ENCODE peak calls at places on chromosomes 1 and 21, in four cellular contexts. R is HepG2, P is SK-N-SH, H is GM12878. D is an unnamed sample.

GRCh38 chr1:183646780-183647179 is 6.3 kb downstream of the APOBEC4 start:
- DNase-seq in R (no peak), P (no peak), H (no peak), D (no peak)

GRCh38 chr1:161691846-161692245 is 15.2 kb upstream of the FCRLA start:
- DNase-seq in R (no peak), P (no peak), H (no peak), D (no peak)

GRCh38 chr1:93565496-93566221 is 116.0 kb downstream of the BCAR3 start:
- DNase-seq in R (no peak), P (no peak), H (no peak), D (no peak)

GRCh38 chr1:243341074-243341473 is 85.2 kb downstream of the SDCCAG8 start:
- DNase-seq in R (no peak), P (no peak), H (no peak), D (no peak)

GRCh38 chr1:206703647-206704046 is 18.9 kb downstream of the MAPKAPK2 start:
- DNase-seq in R (no peak), P (no peak), H (peak), D (no peak)

GRCh38 chr1:64059556-64059955 is 143.9 kb upstream of the UBE2U start:
- DNase-seq in R (no peak), P (no peak), H (no peak), D (no peak)

GRCh38 chr1:233794863-233795262 is 109.6 kb upstream of the SLC35F3 start:
- DNase-seq in R (no peak), P (no peak), H (no peak), D (no peak)

GRCh38 chr1:103461171-103462105 is 64.1 kb upstream of the RNPC3 start:
- DNase-seq in R (no peak), P (peak), H (no peak), D (peak)

GRCh38 chr1:207745839-207746767 is 5.8 kb upstream of the CD46 start:
- DNase-seq in R (no peak), P (no peak), H (no peak), D (peak)

GRCh38 chr1:171357179-171357578 is 43.2 kb downstream of the FMO4 start:
- DNase-seq in R (no peak), P (no peak), H (no peak), D (no peak)

GRCh38 chr1:219159946-219160645 is 13.6 kb upstream of the LYPLAL1 start:
- DNase-seq in R (no peak), P (no peak), H (no peak), D (peak)

GRCh38 chr1:150365945-150366344 is 2.0 kb downstream of the RPRD2 start:
- DNase-seq in R (no peak), P (peak), H (no peak), D (no peak)

GRCh38 chr21:46189213-46189958 is 5.1 kb upstream of the SPATC1L start:
- DNase-seq in R (no peak), P (peak), H (no peak), D (peak)

GRCh38 chr1:17140279-17140678 is 21.0 kb upstream of the PADI2 start:
- DNase-seq in R (no peak), P (no peak), H (no peak), D (no peak)

DNA sequence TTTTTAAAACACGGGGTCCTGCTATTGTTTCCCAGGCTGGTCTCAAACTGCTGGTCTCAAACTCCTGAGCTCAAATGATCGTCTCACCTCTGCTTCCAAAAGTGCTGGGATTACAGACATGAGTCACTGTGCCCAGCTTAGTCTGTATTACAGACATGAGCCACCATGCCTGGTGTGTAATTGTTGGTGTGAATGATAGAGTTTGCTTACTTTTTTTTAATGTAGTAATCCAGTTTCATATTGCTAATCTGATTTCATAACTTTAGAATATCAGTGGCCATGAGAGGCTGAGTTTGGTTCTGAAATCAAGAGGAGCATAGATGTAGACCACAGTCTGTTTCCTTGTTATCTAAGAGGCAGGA is 3.4 kb downstream of the EPB41 start:
- DNase-seq in R (no peak), P (no peak), H (no peak), D (no peak)
- TF ChIP-seq MXI1 in R (no peak), P (no peak), H (no peak), D (no peak)

GRCh38 chr1:3505161-3505560 is 50.7 kb downstream of the ARHGEF16 start:
- DNase-seq in R (no peak), P (no peak), H (no peak), D (no peak)

GRCh38 chr1:3506041-3506440 is 51.6 kb downstream of the ARHGEF16 start:
- DNase-seq in R (no peak), P (no peak), H (no peak), D (no peak)

GRCh38 chr1:3503525-3503886 is 49.0 kb downstream of the ARHGEF16 start:
- DNase-seq in R (no peak), P (peak), H (no peak), D (no peak)

GRCh38 chr1:3504151-3504822 is 49.8 kb downstream of the ARHGEF16 start:
- DNase-seq in R (no peak), P (no peak), H (no peak), D (no peak)

DNA sequence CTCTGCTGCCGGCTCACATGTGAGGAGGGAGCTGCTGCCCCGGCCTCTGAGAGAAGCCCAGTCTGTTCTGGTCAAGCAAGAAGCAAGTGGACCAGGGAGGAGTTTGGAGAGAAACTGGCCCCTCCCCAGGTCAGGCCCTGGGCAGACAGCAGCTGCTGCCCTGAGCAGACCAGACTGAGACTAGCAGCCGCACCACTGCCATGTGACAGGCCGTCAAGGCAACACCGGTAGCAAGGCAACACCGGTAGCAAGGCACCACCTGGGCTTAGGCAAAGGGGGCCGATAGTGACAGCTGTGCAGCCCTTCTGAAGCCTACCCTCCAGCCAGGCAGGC is 50.3 kb downstream of the ARHGEF16 start:
- DNase-seq in R (no peak), P (no peak), H (no peak), D (no peak)
- TF ChIP-seq GABPA in R (no peak), P (no peak), H (no peak), D (no peak)

GRCh38 chr1:212450331-212450881 is 17.7 kb downstream of the NENF start:
- DNase-seq in R (no peak), P (peak), H (no peak), D (no peak)
- TF ChIP-seq MXI1 in R (no peak), P (peak), H (no peak), D (no peak)

DNA sequence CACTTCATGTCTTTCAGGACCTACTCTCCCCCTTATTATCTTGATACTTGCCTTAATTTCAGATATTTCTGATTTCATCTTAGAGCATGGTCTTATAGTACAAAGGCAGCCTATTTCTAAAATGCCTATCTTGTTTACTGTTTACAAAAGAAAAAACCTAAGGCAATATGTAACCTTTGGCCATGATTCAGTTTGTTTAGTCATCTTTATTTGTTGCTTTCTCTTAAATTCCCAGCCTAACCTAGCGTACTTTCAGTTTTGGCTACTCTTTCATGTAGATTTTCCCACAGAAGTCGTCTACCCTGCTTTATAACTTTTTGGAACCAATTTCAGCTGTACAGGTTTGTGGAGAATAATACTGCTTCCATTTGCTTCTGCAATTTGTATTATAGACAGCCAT is 81.8 kb downstream of the KIF1B start:
- DNase-seq in R (no peak), P (no peak), H (no peak), D (no peak)
- TF ChIP-seq GABPA in R (no peak), P (no peak), H (no peak), D (no peak)

GRCh38 chr21:44929242-44929798 is 8.6 kb upstream of the ITGB2 start:
- DNase-seq in R (no peak), P (no peak), H (no peak), D (no peak)

GRCh38 chr21:44929799-44930542 is 9.3 kb upstream of the ITGB2 start:
- DNase-seq in R (no peak), P (no peak), H (no peak), D (no peak)

GRCh38 chr21:44931137-44931500 is 8.7 kb upstream of the SLX9 start:
- DNase-seq in R (no peak), P (peak), H (no peak), D (no peak)

GRCh38 chr21:44931501-44932365 is 8.1 kb upstream of the SLX9 start:
- DNase-seq in R (no peak), P (no peak), H (no peak), D (no peak)

DNA sequence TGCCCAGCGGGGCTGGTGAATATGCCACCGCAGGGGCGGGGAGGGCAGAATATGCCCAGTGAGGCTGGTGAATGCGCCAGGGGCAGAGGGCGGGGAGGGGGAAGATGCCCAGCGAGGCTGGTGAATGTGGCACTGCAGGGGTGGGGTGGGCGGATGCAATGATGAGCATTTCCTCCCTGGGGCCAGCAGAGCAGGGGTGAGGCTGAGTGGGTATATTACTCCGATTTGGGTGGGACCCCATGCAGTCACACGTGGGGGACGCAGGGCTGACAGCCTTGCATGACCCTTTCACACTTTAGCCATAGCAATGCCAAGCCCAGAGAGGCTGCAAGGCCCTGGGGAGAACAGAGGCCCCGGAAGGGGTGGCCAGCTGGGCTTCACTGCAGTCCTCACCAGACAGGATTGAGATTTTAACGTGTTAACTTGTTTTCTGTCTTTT is 9.3 kb upstream of the SLX9 start:
- DNase-seq in R (no peak), P (no peak), H (no peak), D (no peak)
- TF ChIP-seq MXI1 in R (no peak), P (no peak), H (no peak), D (no peak)

GRCh38 chr1:155648207-155649147 is 38.5 kb downstream of the MSTO1 start:
- DNase-seq in R (peak), P (peak), H (no peak), D (peak)
- TF ChIP-seq GABPA in R (no peak), P (no peak), H (no peak), D (no peak)

DNA sequence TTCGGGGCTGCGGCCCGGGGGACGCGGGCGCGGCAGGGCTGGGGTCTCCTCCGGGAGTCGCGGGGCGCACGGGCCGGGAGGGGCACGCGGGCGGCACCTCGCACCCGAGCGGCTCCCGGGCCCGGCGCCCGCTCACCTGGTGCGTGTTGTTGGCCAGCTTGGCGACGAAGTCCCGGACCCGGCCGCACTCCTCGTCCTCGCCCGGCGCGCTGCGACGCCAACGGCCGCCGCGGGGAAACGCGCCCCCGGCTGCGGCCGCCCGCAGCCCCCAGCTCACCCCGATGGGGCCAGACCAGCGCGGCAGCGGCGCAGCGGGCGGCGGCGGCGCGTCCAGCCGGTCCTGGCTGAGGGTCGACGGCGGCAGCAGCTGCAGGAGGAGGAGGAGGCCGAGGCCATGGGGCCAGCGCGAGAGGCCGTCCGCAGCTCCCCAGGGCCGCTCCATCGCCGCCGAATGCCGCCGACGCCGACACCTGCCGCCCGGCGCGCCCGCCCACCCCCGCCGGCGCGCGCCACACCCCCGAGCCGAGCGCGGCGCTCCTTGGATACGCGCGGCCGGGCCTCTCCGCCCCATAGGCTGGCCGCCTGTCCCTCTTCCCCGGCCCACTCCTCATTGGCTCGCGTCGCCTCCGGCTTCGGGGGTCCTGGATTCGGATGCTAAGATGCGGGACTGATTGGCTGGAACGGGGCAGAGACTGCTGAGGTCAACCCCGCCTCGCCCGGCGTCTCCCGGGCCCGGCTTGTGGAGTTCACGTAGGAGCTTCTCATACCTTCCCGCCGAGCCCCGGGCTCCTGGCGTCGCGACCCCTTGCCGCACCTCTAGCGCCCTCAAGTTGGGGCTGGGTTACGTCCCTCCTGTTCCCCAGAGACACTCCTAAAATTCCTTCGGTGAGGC is at the start of gene SORT1:
- DNase-seq in R (peak), P (peak), H (no peak), D (peak)
- TF ChIP-seq MXI1 in R (no peak), P (peak), H (no peak), D (no peak)

DNA sequence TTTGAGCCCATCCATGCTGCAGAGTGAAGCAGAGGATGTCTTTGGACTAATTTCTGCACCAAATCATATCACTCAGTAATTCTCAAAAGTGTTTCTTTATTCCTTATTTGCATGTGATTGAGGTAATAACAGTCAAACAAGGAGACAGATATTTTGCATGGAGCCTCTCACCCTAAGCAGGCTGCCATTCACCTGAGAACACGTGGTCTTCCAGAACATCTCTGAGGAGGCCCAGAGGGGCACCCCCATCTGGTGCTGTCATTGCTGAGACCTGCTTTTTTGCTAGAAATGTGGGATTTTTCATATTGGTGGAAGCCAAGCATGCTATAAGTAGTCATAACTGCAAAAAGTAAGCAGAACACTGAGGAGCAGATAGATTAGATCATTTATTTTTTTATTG is 7.7 kb downstream of the SLC37A1 start:
- DNase-seq in R (no peak), P (no peak), H (no peak), D (no peak)
- TF ChIP-seq GABPA in R (no peak), P (no peak), H (no peak), D (no peak)

GRCh38 chr21:27040738-27041137 is 73.8 kb upstream of the ADAMTS5 start:
- DNase-seq in R (no peak), P (no peak), H (no peak), D (no peak)
- TF ChIP-seq MXI1 in R (no peak), P (no peak), H (no peak), D (no peak)

DNA sequence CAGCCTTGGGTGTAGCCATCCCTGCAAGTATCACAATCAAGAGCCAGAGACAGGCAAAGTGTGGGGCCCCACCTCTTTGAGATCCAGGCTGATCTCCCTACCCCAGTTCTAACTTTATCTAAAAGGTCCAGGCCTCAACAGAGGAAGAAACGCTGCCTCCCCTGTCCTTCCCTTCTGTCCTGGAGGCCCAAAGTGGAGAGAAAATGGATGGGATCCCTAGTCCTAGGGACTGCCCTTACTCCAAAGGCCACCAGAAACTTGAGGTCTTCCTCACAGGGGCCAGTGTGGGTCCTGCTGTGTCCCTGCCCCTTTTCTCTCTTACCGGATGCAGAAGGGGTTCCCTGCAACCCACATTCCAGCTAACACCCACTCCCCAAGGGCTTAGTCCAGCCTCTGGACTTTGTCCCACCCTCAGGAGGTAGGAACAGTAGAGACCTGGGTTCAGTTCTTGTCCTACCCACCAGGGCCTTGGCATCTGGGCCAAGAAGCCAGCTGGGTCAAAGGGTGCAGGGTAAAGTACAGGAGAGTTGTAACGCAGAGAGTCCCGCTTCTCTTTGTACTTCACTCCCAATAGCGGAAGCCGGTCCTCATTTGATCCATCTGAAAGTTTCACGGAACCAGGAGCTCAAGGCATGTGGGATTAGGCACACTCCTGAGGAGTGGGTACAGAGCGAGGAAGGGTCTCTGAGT is 1.9 kb downstream of the HDGF start:
- DNase-seq in R (peak), P (no peak), H (no peak), D (no peak)
- TF ChIP-seq GABPA in R (peak), P (no peak), H (no peak), D (no peak)